ENCODE peak calls at places on chromosome 2, in five cellular contexts. Y is left colon, W is GM06990, Z is GM10248, O is left ventricle myocardium inferior. V is an unnamed sample.

GRCh38 chr2:207133862-207134519 is 31.8 kb downstream of the KLF7 start:
- DNase-seq in Y (peak; percentile 45), W (no peak), Z (no peak), O (peak; percentile 79), V (peak; percentile 76)

GRCh38 chr2:215365184-215365658 is 53.4 kb downstream of the ATIC start:
- DNase-seq in Y (no peak), W (no peak), Z (peak; percentile 24), O (no peak), V (no peak)

GRCh38 chr2:239118675-239119211 is 270.9 kb downstream of the TWIST2 start:
- DNase-seq in Y (no peak), W (no peak), Z (no peak), O (no peak), V (no peak)

GRCh38 chr2:26911911-26912861 is 58.3 kb upstream of the MAPRE3 start:
- DNase-seq in Y (no peak), W (no peak), Z (no peak), O (no peak), V (no peak)

GRCh38 chr2:190098851-190099250 is 36.3 kb upstream of the MSTN start:
- DNase-seq in Y (no peak), W (no peak), Z (no peak), O (no peak), V (no peak)

GRCh38 chr2:54053830-54054229 is 61.6 kb upstream of the ACYP2 start:
- DNase-seq in Y (no peak), W (peak; percentile 25), Z (no peak), O (no peak), V (no peak)

GRCh38 chr2:239649309-239649708 is 248.5 kb upstream of the HDAC4 start:
- DNase-seq in Y (no peak), W (no peak), Z (no peak), O (no peak), V (no peak)

GRCh38 chr2:61210332-61210981 is 48.5 kb downstream of the C2orf74 start:
- DNase-seq in Y (no peak), W (no peak), Z (no peak), O (no peak), V (no peak)

GRCh38 chr2:232871418-232871834 is 1.4 kb downstream of the SNORC start:
- DNase-seq in Y (no peak), W (no peak), Z (peak; percentile 16), O (no peak), V (no peak)

GRCh38 chr2:24538720-24539119 is 47.7 kb downstream of the NCOA1 start:
- DNase-seq in Y (no peak), W (no peak), Z (peak; percentile 22), O (no peak), V (no peak)

GRCh38 chr2:210007895-210008294 is 5.5 kb downstream of the RPE start:
- DNase-seq in Y (no peak), W (no peak), Z (no peak), O (no peak), V (no peak)

GRCh38 chr2:130727286-130727924 is 1.5 kb upstream of the GPR148 start:
- DNase-seq in Y (peak; percentile 75), W (peak; percentile 88), Z (peak; percentile 82), O (peak; percentile 71), V (no peak)

GRCh38 chr2:205408690-205409089 is 273.6 kb upstream of the NRP2 start:
- DNase-seq in Y (no peak), W (no peak), Z (no peak), O (no peak), V (no peak)

GRCh38 chr2:219289537-219290361 is 10.6 kb downstream of the DNAJB2 start:
- DNase-seq in Y (no peak), W (no peak), Z (no peak), O (peak; percentile 79), V (no peak)

GRCh38 chr2:217660423-217660822 is 342.4 kb downstream of the TNS1 start:
- DNase-seq in Y (no peak), W (no peak), Z (no peak), O (no peak), V (no peak)

GRCh38 chr2:67260348-67261277 is 136.5 kb upstream of the ETAA1 start:
- DNase-seq in Y (peak; percentile 68), W (no peak), Z (no peak), O (peak; percentile 65), V (peak; percentile 48)

GRCh38 chr2:154978710-154979109 is 280.2 kb downstream of the KCNJ3 start:
- DNase-seq in Y (no peak), W (no peak), Z (no peak), O (no peak), V (no peak)

GRCh38 chr2:105324732-105325131 is 4.8 kb downstream of the TGFBRAP1 start:
- DNase-seq in Y (no peak), W (no peak), Z (no peak), O (no peak), V (no peak)

GRCh38 chr2:226995625-226996041 is 159.8 kb downstream of the RHBDD1 start:
- DNase-seq in Y (no peak), W (no peak), Z (peak; percentile 46), O (peak; percentile 29), V (no peak)

GRCh38 chr2:172249986-172250385 is 147.3 kb upstream of the DLX2 start:
- DNase-seq in Y (no peak), W (no peak), Z (no peak), O (no peak), V (no peak)

GRCh38 chr2:134183679-134184078 is 70.2 kb upstream of the MGAT5 start:
- DNase-seq in Y (no peak), W (no peak), Z (no peak), O (no peak), V (no peak)

GRCh38 chr2:42944744-42945415 is 152.5 kb upstream of the HAAO start:
- DNase-seq in Y (no peak), W (no peak), Z (no peak), O (no peak), V (no peak)

GRCh38 chr2:191280304-191280703 is 35.1 kb downstream of the MYO1B start:
- DNase-seq in Y (no peak), W (no peak), Z (no peak), O (no peak), V (no peak)

GRCh38 chr2:212977149-212977548 is 174.3 kb downstream of the IKZF2 start:
- DNase-seq in Y (no peak), W (no peak), Z (no peak), O (no peak), V (no peak)

GRCh38 chr2:9300214-9300613 is 93.6 kb downstream of the ASAP2 start:
- DNase-seq in Y (no peak), W (no peak), Z (no peak), O (no peak), V (no peak)

GRCh38 chr2:17363846-17364245 is 154.4 kb downstream of the RAD51AP2 start:
- DNase-seq in Y (no peak), W (no peak), Z (no peak), O (no peak), V (no peak)

GRCh38 chr2:216856666-216857065 is 3.2 kb downstream of the TNP1 start:
- DNase-seq in Y (no peak), W (no peak), Z (no peak), O (no peak), V (no peak)

GRCh38 chr2:85797959-85798358 is 44.2 kb downstream of the ATOH8 start:
- DNase-seq in Y (no peak), W (no peak), Z (no peak), O (no peak), V (no peak)

GRCh38 chr2:112621792-112622527 is 23.8 kb upstream of the SLC20A1 start:
- DNase-seq in Y (no peak), W (no peak), Z (no peak), O (no peak), V (no peak)

GRCh38 chr2:21812766-21813165 is 689.0 kb downstream of the TDRD15 start:
- DNase-seq in Y (no peak), W (no peak), Z (no peak), O (no peak), V (no peak)

GRCh38 chr2:37875332-37875976 is 49.6 kb upstream of the RMDN2 start:
- DNase-seq in Y (no peak), W (no peak), Z (no peak), O (no peak), V (no peak)

GRCh38 chr2:64213607-64214275 is 69.5 kb upstream of the PELI1 start:
- DNase-seq in Y (no peak), W (peak; percentile 71), Z (no peak), O (no peak), V (no peak)

GRCh38 chr2:195961873-195962272 is 106.8 kb downstream of the DNAH7 start:
- DNase-seq in Y (no peak), W (no peak), Z (peak; percentile 48), O (no peak), V (no peak)

GRCh38 chr2:6916736-6917070 is 509 bp upstream of the RNF144A start:
- DNase-seq in Y (no peak), W (no peak), Z (no peak), O (no peak), V (no peak)

GRCh38 chr2:140947236-140947635 is 1183.6 kb downstream of the LRP1B start:
- DNase-seq in Y (no peak), W (no peak), Z (no peak), O (no peak), V (no peak)

GRCh38 chr2:177543007-177543760 is 150.6 kb downstream of the AGPS start:
- DNase-seq in Y (no peak), W (no peak), Z (no peak), O (no peak), V (no peak)

GRCh38 chr2:21175895-21176646 is 52.3 kb downstream of the TDRD15 start:
- DNase-seq in Y (no peak), W (no peak), Z (no peak), O (no peak), V (no peak)

GRCh38 chr2:142827170-142827569 is 50.3 kb upstream of the KYNU start:
- DNase-seq in Y (no peak), W (no peak), Z (no peak), O (no peak), V (no peak)

GRCh38 chr2:203648273-203648672 is 58.2 kb upstream of the CD28 start:
- DNase-seq in Y (no peak), W (no peak), Z (no peak), O (no peak), V (no peak)